ENCODE peak calls at places on chromosome 2, in five cellular contexts. P is WTC11, U is C1 segment of cervical spinal cord, N is dermis microvascular lymphatic vessel endothelial cell, E is HFFc6. V is an unnamed sample.

GRCh38 chr2:239626971-239627598 is 226.3 kb upstream of the HDAC4 start:
- DNase-seq in P (no peak), U (no peak), N (no peak), E (no peak), V (no peak)

GRCh38 chr2:143165291-143165690 is 36.1 kb downstream of the ARHGAP15 start:
- DNase-seq in P (no peak), U (no peak), N (no peak), E (no peak), V (no peak)

GRCh38 chr2:64204006-64204632 is 59.9 kb upstream of the PELI1 start:
- DNase-seq in P (no peak), U (peak; percentile 19), N (peak; percentile 37), E (peak; percentile 2), V (peak; percentile 5)

GRCh38 chr2:231129216-231129615 is 4.4 kb upstream of the HTR2B start:
- DNase-seq in P (no peak), U (no peak), N (no peak), E (no peak), V (no peak)

GRCh38 chr2:210913461-210913860 is 357.1 kb downstream of the CPS1 start:
- DNase-seq in P (no peak), U (no peak), N (no peak), E (no peak), V (no peak)

GRCh38 chr2:45839388-45840251 is 188.1 kb downstream of the PRKCE start:
- DNase-seq in P (no peak), U (no peak), N (no peak), E (no peak), V (no peak)

GRCh38 chr2:163990088-163990487 is 254.3 kb upstream of the FIGN start:
- DNase-seq in P (no peak), U (no peak), N (no peak), E (no peak), V (no peak)

GRCh38 chr2:100321181-100321880 is 970 bp downstream of the LONRF2 start:
- DNase-seq in P (peak; percentile 75), U (peak; percentile 44), N (no peak), E (no peak), V (no peak)